ENCODE peak calls at places on chromosomes 5 and 9, in eight cellular contexts. K, H, L, E, G, S, Z and A are unnamed samples.

GRCh38 chr5:151319334-151319733 is 15.8 kb upstream of the SLC36A3 start:
- DNase-seq in K (no peak), H (peak; percentile 35), L (peak; percentile 73), E (no peak), G (peak; percentile 53), S (no peak), Z (no peak), A (no peak)

GRCh38 chr5:125026900-125027731 is 280.7 kb upstream of the ZNF608 start:
- DNase-seq in K (no peak), H (no peak), L (no peak), E (no peak), G (no peak), S (no peak), Z (no peak), A (no peak)

GRCh38 chr5:123916331-123917121 is 404.5 kb downstream of the CSNK1G3 start:
- DNase-seq in K (no peak), H (no peak), L (no peak), E (no peak), G (no peak), S (no peak), Z (no peak), A (no peak)

GRCh38 chr9:137216188-137216965 is 5.7 kb downstream of the RNF208 start:
- DNase-seq in K (no peak), H (no peak), L (no peak), E (no peak), G (no peak), S (no peak), Z (no peak), A (no peak)

GRCh38 chr9:104553261-104553660 is 15.7 kb upstream of the OR13C8 start:
- DNase-seq in K (no peak), H (no peak), L (no peak), E (no peak), G (no peak), S (no peak), Z (no peak), A (no peak)

GRCh38 chr5:158883502-158883901 is 216.2 kb downstream of the EBF1 start:
- DNase-seq in K (no peak), H (no peak), L (no peak), E (no peak), G (no peak), S (no peak), Z (no peak), A (no peak)

GRCh38 chr9:114098021-114098659 is 952 bp downstream of the KIF12 start:
- DNase-seq in K (peak; percentile 86), H (no peak), L (no peak), E (no peak), G (no peak), S (no peak), Z (no peak), A (no peak)

GRCh38 chr9:20314981-20315380 is 307.3 kb downstream of the MLLT3 start:
- DNase-seq in K (no peak), H (no peak), L (no peak), E (no peak), G (no peak), S (no peak), Z (no peak), A (no peak)

DNA sequence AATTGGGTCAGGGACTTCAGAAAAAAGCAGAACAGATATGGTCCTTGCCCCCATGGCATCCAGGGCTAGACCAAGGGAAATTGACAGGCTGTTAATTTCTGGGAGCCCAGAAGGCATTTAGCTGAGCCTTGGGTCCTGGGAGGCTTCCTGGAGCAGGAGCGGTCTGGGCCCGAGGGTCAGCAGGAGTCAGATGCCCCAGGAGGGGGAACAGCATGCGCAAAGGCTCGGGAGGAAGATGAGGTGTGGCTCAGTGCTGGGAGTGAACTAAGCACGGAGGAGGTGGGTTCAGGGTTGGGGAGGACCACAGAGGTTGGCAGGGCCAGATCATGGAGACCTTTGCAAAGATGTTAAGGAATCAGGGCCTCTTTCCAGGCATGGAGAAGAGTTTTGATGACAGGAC is 48.2 kb upstream of the NEURL1B start:
- DNase-seq in K (no peak), H (no peak), L (no peak), E (no peak), G (no peak), S (no peak), Z (no peak), A (no peak)
- H3K9me3 ChIP-seq in K (no peaks in the 10 kb centered on the region), H (no peaks in the 10 kb centered on the region), L (no peaks in the 10 kb centered on the region), E (no peaks in the 10 kb centered on the region), G (no peaks in the 10 kb centered on the region), S (no peaks in the 10 kb centered on the region), Z (no peaks in the 10 kb centered on the region), A (no peaks in the 10 kb centered on the region)

GRCh38 chr5:179089502-179089901 is 29.3 kb downstream of the ZNF354C start:
- DNase-seq in K (no peak), H (no peak), L (no peak), E (no peak), G (no peak), S (no peak), Z (no peak), A (no peak)
- H3K9me3 ChIP-seq in K (no peaks in the 10 kb centered on the region), H (peaks cover 100% of the 10 kb centered on the region), L (peaks cover 46% of the 10 kb centered on the region), E (peaks cover 99% of the 10 kb centered on the region), G (peaks cover 13% of the 10 kb centered on the region), S (peaks cover 96% of the 10 kb centered on the region), Z (peaks cover 39% of the 10 kb centered on the region), A (peaks cover 7% of the 10 kb centered on the region)

DNA sequence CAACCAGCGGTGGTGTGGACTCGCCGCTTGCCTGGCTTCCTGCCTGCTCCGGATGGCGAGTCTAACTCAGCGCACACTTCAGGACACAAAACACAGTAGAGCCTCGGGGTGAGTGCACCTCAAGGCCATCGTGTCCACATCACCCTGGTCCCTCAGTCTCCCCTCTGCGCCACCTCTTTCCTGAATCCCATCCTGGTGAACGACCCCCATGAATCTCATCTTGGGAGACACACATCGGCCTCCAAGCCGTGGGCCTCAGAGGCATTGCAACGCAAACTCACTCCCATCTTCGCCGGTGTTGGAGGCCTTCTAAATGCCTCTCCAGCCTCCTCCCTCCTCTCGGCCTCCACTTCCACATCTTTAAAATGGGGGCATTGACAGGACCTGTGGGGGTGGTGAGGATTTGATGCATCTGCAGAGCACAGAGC is 124.3 kb downstream of the COL23A1 start:
- DNase-seq in K (no peak), H (no peak), L (no peak), E (no peak), G (no peak), S (no peak), Z (no peak), A (no peak)
- H3K9me3 ChIP-seq in K (no peaks in the 10 kb centered on the region), H (no peaks in the 10 kb centered on the region), L (no peaks in the 10 kb centered on the region), E (no peaks in the 10 kb centered on the region), G (no peaks in the 10 kb centered on the region), S (no peaks in the 10 kb centered on the region), Z (no peaks in the 10 kb centered on the region), A (no peaks in the 10 kb centered on the region)

GRCh38 chr5:141359790-141360426 is at the start of gene PCDHGB2:
- DNase-seq in K (no peak), H (no peak), L (no peak), E (no peak), G (no peak), S (no peak), Z (no peak), A (no peak)
- H3K9me3 ChIP-seq in K (no peaks in the 10 kb centered on the region), H (peaks cover 98% of the 10 kb centered on the region), L (peaks cover 84% of the 10 kb centered on the region), E (peaks cover 97% of the 10 kb centered on the region), G (peaks cover 45% of the 10 kb centered on the region), S (peaks cover 35% of the 10 kb centered on the region), Z (peaks cover 11% of the 10 kb centered on the region), A (peaks cover 8% of the 10 kb centered on the region)

DNA sequence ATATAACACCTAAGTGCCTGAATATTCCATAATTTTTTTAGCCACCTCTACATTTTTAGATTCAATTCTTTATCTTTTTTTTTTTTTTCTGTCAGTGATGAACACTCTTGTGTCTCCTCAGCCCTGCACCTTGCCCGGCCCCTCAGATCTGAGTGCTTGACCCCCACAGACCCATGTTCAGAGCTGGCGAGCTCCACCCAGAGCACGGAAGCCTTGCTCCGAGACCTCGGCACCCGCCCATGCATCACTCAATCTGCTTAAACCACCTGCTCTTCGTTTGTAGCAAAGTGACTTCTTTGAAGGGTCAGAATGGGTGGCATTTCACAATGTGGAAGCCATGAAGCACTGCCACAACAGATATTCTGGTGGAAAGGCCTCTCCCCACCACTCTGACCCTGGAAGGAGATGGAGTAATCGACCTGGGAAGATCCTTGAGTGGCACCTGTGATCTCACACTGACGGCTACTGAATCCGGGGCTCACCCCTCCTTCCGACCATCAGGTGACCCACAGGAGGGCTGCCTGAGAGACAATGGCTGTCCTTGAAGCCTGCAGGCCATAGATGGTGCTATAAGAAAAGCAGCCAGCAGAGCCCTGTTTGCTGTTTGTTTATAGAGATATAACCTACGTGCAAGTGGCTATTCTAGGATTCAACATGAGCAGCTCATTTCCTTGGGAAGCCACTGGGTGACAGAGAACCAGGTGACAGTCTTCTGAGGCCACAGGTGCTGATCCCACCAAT is 261.1 kb upstream of the IRX4 start:
- DNase-seq in K (no peak), H (no peak), L (no peak), E (no peak), G (no peak), S (no peak), Z (no peak), A (no peak)
- H3K9me3 ChIP-seq in K (no peaks in the 10 kb centered on the region), H (no peaks in the 10 kb centered on the region), L (no peaks in the 10 kb centered on the region), E (no peaks in the 10 kb centered on the region), G (no peaks in the 10 kb centered on the region), S (no peaks in the 10 kb centered on the region), Z (no peaks in the 10 kb centered on the region), A (no peaks in the 10 kb centered on the region)

GRCh38 chr9:130186051-130186450 is 13.8 kb downstream of the NCS1 start:
- DNase-seq in K (no peak), H (no peak), L (peak; percentile 89), E (no peak), G (no peak), S (no peak), Z (no peak), A (no peak)
- H3K9me3 ChIP-seq in K (no peaks in the 10 kb centered on the region), H (no peaks in the 10 kb centered on the region), L (no peaks in the 10 kb centered on the region), E (no peaks in the 10 kb centered on the region), G (no peaks in the 10 kb centered on the region), S (no peaks in the 10 kb centered on the region), Z (no peaks in the 10 kb centered on the region), A (no peaks in the 10 kb centered on the region)

GRCh38 chr5:120901199-120901598 is 437.1 kb downstream of the PRR16 start:
- DNase-seq in K (no peak), H (no peak), L (no peak), E (no peak), G (no peak), S (no peak), Z (no peak), A (no peak)
- H3K9me3 ChIP-seq in K (no peaks in the 10 kb centered on the region), H (no peaks in the 10 kb centered on the region), L (no peaks in the 10 kb centered on the region), E (no peaks in the 10 kb centered on the region), G (no peaks in the 10 kb centered on the region), S (no peaks in the 10 kb centered on the region), Z (no peaks in the 10 kb centered on the region), A (no peaks in the 10 kb centered on the region)

GRCh38 chr5:62305715-62306493 is at the start of gene KIF2A:
- DNase-seq in K (peak; percentile 93), H (peak; percentile 90), L (peak; percentile 94), E (peak; percentile 63), G (peak; percentile 93), S (peak; percentile 92), Z (peak; percentile 91), A (peak; percentile 92)

GRCh38 chr5:62308439-62308838 is 2.4 kb downstream of the KIF2A start:
- DNase-seq in K (no peak), H (no peak), L (no peak), E (no peak), G (no peak), S (no peak), Z (no peak), A (no peak)

GRCh38 chr5:62305358-62305714 is 670 bp upstream of the KIF2A start:
- DNase-seq in K (no peak), H (no peak), L (no peak), E (no peak), G (no peak), S (no peak), Z (no peak), A (no peak)

GRCh38 chr5:62307364-62307689 is 1.3 kb downstream of the KIF2A start:
- DNase-seq in K (no peak), H (no peak), L (no peak), E (no peak), G (no peak), S (no peak), Z (no peak), A (no peak)

GRCh38 chr5:62306494-62307363 is 723 bp downstream of the KIF2A start:
- DNase-seq in K (peak; percentile 61), H (peak; percentile 32), L (peak; percentile 76), E (no peak), G (peak; percentile 65), S (peak; percentile 42), Z (peak; percentile 57), A (peak; percentile 26)
- H3K9me3 ChIP-seq in K (no peaks in the 10 kb centered on the region), H (no peaks in the 10 kb centered on the region), L (no peaks in the 10 kb centered on the region), E (no peaks in the 10 kb centered on the region), G (no peaks in the 10 kb centered on the region), S (no peaks in the 10 kb centered on the region), Z (no peaks in the 10 kb centered on the region), A (no peaks in the 10 kb centered on the region)